ENCODE peak calls at places on chromosomes 5 and 9, in six cellular contexts. J is Right ventricle myocardium superior, A is mammary epithelial cell, X is SW480, H is NCI-H510A treated with DMSO at 0.1 percent for 48 hours, O is heart left ventricle. B is an unnamed sample.

GRCh38 chr9:92616199-92617129 is 53.5 kb downstream of the IPPK start:
- DNase-seq in J (no peak), A (no peak), X (no peak), H (no peak), O (no peak), B (no peak)

GRCh38 chr9:113464286-113464660 is 746 bp downstream of the RGS3 start:
- DNase-seq in J (no peak), A (no peak), X (no peak), H (no peak), O (no peak), B (no peak)

GRCh38 chr5:179269781-179270543 is 75.3 kb downstream of the ADAMTS2 start:
- DNase-seq in J (peak), A (no peak), X (no peak), H (no peak), O (peak), B (no peak)

GRCh38 chr9:127503379-127503921 is 52.1 kb downstream of the LRSAM1 start:
- DNase-seq in J (no peak), A (no peak), X (no peak), H (no peak), O (peak), B (no peak)

GRCh38 chr5:142873831-142874230 is 103.7 kb downstream of the ARHGAP26 start:
- DNase-seq in J (no peak), A (no peak), X (no peak), H (no peak), O (no peak), B (no peak)

GRCh38 chr5:172090976-172091547 is 84.6 kb upstream of the FBXW11 start:
- DNase-seq in J (no peak), A (no peak), X (no peak), H (no peak), O (no peak), B (peak)

GRCh38 chr5:68898961-68899471 is 194.8 kb upstream of the SLC30A5 start:
- DNase-seq in J (no peak), A (peak), X (peak), H (peak), O (no peak), B (peak)

GRCh38 chr5:170411100-170411499 is 21.9 kb upstream of the KCNMB1 start:
- DNase-seq in J (no peak), A (no peak), X (no peak), H (no peak), O (no peak), B (no peak)

GRCh38 chr5:111548992-111549649 is 36.8 kb upstream of the STARD4 start:
- DNase-seq in J (no peak), A (no peak), X (no peak), H (no peak), O (no peak), B (no peak)

GRCh38 chr5:33631786-33632185 is 191.0 kb downstream of the TARS1 start:
- DNase-seq in J (no peak), A (peak), X (no peak), H (no peak), O (no peak), B (no peak)

B was measured in epithelial cell of esophagus.